ENCODE peak calls at places on chromosome 20, in seven cellular contexts. V is left lung, N is astrocyte, W is BE2C, O is heart right ventricle, A is AG09309, Q is fibroblast of mammary gland. T is an unnamed sample.

GRCh38 chr20:61719691-61720347 is 345.9 kb downstream of the TAF4 start:
- DNase-seq in V (peak), O (no peak), N (no peak), W (no peak), A (no peak), Q (no peak), T (no peak)

GRCh38 chr20:22584630-22584921 is 204 bp upstream of the FOXA2 start:
- DNase-seq in O (no peak), V (peak), N (no peak), A (no peak), W (no peak), Q (no peak), T (no peak)

GRCh38 chr20:61288331-61288784 is 36.3 kb downstream of the CDH4 start:
- DNase-seq in V (peak), N (no peak), A (no peak), O (no peak), Q (no peak), W (no peak), T (no peak)

GRCh38 chr20:23627501-23627900 is 10.3 kb downstream of the CST3 start:
- DNase-seq in A (no peak), N (peak), V (no peak), O (no peak), Q (peak), W (no peak), T (no peak)

GRCh38 chr20:49636447-49636846 is 68.5 kb upstream of the PTGIS start:
- DNase-seq in W (peak), O (peak), N (no peak), V (peak), Q (no peak), A (no peak), T (no peak)

GRCh38 chr20:43568706-43569105 is 9.9 kb downstream of the SGK2 start:
- DNase-seq in A (no peak), Q (no peak), W (no peak), N (no peak), O (no peak), V (no peak), T (no peak)

GRCh38 chr20:18692453-18692852 is 104.6 kb downstream of the DTD1 start:
- DNase-seq in V (no peak), N (no peak), W (no peak), O (no peak), A (no peak), Q (peak), T (no peak)

GRCh38 chr20:47400685-47401084 is 44.2 kb upstream of the ZMYND8 start:
- DNase-seq in N (no peak), O (no peak), W (peak), Q (no peak), V (no peak), A (no peak), T (no peak)

GRCh38 chr20:34404803-34405202 is 41.7 kb downstream of the ITCH start:
- DNase-seq in O (no peak), W (no peak), Q (no peak), A (no peak), V (no peak), N (no peak), T (no peak)

GRCh38 chr20:61251529-61252393 is at the start of gene CDH4:
- DNase-seq in O (no peak), V (no peak), N (no peak), A (no peak), W (no peak), Q (no peak), T (no peak)

GRCh38 chr20:59120491-59120890 is 43.1 kb upstream of the ZNF831 start:
- DNase-seq in W (no peak), N (no peak), V (no peak), Q (no peak), A (no peak), O (no peak), T (no peak)

GRCh38 chr20:49865559-49865958 is 49.8 kb downstream of the SPATA2 start:
- DNase-seq in W (no peak), O (no peak), V (no peak), Q (peak), N (no peak), A (peak), T (no peak)

DNA sequence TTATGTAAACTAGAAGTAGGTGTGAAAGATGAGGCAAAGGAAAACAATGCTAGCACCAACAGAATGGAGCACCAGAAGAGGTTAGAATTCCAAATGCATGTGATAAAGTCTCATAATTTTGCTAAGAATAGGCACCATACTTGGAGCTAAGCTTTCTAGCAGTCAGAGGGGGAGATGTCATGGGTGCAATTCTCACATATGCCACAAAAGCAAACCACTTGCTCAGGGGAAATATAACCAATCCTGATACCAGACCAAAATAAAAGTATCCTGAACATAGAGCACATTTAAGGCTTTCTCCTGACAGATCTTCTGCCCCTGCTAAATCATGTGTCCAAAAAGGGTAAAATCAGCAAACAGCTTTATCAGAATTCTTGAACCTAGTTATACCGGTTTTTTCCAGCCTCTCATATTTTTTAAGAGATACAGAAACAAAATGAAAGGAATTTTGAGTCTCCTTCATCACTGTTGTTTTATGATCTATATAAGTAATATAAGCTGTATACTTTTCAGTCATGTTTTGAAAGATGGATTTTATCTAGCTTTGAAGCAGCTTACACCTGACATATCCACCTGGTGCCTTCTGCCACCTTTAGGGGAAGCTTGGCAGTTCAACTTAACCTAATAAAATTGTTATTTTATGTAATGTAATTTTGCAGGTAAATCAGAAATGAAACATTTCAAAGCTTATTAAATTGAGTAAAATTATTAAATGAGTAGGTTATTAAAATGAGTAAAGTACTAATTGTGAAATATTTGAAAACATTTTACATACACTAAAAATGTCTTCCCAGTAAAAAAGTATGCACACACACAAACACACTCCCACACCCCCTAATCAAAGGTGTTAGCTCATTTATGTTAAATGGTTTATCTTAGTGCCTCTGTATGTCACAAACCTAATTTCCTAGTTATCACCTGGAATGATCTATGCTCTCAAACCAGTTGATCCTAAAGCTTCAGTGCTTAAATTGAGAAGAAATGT is 2.8 kb downstream of the SPO11 start:
- DNase-seq in A (no peak), Q (no peak), W (no peak), N (no peak), O (no peak), V (no peak), T (no peak)
- TF ChIP-seq CTCF in A (no peak), Q (no peak), W (peak), N (peak), O (no peak), V (no peak), T (no peak)

GRCh38 chr20:53597521-53598120 is 4.0 kb upstream of the ZNF217 start:
- DNase-seq in V (no peak), Q (no peak), A (no peak), O (no peak), W (no peak), N (no peak), T (no peak)
- H3K4me3 ChIP-seq in V (no peak), Q (no peak), A (no peak), O (no peak), W (no peak), N (no peak), T (no peak)

DNA sequence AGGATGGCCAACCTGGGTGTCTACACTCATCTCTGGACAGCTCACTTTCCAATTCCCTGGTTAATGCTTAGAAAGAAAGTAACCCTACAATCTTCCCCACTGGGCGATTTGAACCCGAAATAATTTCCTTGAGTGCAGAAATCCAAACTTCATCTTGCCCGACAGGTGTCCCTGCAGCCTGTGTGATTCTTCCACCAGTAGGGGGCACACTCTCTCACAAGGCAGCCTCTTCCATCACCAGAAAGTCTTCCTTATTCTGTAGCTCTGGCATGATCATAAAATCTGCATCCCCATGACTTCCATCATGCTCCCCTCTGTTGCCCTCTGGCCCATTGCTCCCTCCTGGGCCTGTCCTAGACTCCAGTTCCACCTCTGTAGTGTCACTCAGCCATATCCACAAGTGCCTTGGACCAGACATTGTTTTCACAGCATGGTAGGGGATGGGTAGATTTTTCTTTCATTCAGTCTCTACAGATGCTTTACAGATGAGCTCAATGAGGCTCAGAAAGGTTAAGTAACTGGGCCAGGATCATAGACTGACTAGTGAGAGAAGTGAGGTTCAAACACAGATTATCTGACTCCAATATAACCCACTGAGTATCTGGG is 170.4 kb upstream of the SPTLC3 start:
- DNase-seq in O (no peak), N (no peak), Q (no peak), V (no peak), W (no peak), A (no peak), T (no peak)
- TF ChIP-seq CTCF in O (peak), N (no peak), Q (no peak), V (no peak), W (peak), A (no peak), T (peak)

GRCh38 chr20:63359164-63359934 is 1.8 kb downstream of the CHRNA4 start:
- DNase-seq in O (no peak), W (no peak), V (peak), A (no peak), Q (no peak), N (no peak), T (no peak)
- H3K4me3 ChIP-seq in O (no peak), W (no peak), V (no peak), A (no peak), Q (no peak), N (no peak), T (no peak)

GRCh38 chr20:63428906-63429575 is 43.4 kb downstream of the KCNQ2 start:
- DNase-seq in O (no peak), N (no peak), V (no peak), Q (no peak), W (no peak), A (no peak), T (no peak)
- TF ChIP-seq CTCF in O (no peak), N (no peak), V (no peak), Q (no peak), W (no peak), A (no peak), T (no peak)